ENCODE peak calls at places on chromosomes 2 and 18, in nine cellular contexts. One of them, this sample, is unnamed. For H3K27me3, the result is how much of the 10 kb centered on the place peaks cover.

GRCh38 chr2:20596973-20597867 is 53.7 kb downstream of the HS1BP3 start:
- DNase-seq in tibial artery: peak
- DNase-seq in neuronal stem cell: no peak
- DNase-seq in H9: no peak
- DNase-seq in CD4-positive, CD25-positive, alpha-beta regulatory T cell: no peak
- DNase-seq in dorsolateral prefrontal cortex: peak
- DNase-seq in CD8-positive, alpha-beta memory T cell: no peak
- DNase-seq in GM23248: no peak
- DNase-seq in ovary: peak
- DNase-seq in this sample: no peak

GRCh38 chr2:133819906-133820305 is 251.6 kb upstream of the NCKAP5 start:
- DNase-seq in neuronal stem cell: no peak
- DNase-seq in CD8-positive, alpha-beta memory T cell: no peak
- DNase-seq in H9: no peak
- DNase-seq in ovary: no peak
- DNase-seq in CD4-positive, CD25-positive, alpha-beta regulatory T cell: no peak
- DNase-seq in tibial artery: no peak
- DNase-seq in GM23248: no peak
- DNase-seq in dorsolateral prefrontal cortex: no peak
- DNase-seq in this sample: no peak

GRCh38 chr2:144249035-144249637 is 270.8 kb downstream of the ZEB2 start:
- DNase-seq in ovary: no peak
- DNase-seq in tibial artery: no peak
- DNase-seq in dorsolateral prefrontal cortex: no peak
- DNase-seq in CD8-positive, alpha-beta memory T cell: no peak
- DNase-seq in H9: no peak
- DNase-seq in CD4-positive, CD25-positive, alpha-beta regulatory T cell: no peak
- DNase-seq in GM23248: peak
- DNase-seq in neuronal stem cell: no peak
- DNase-seq in this sample: no peak

GRCh38 chr2:115739574-115739973 is 1297.1 kb downstream of the DPP10 start:
- DNase-seq in CD8-positive, alpha-beta memory T cell: no peak
- DNase-seq in dorsolateral prefrontal cortex: no peak
- DNase-seq in H9: peak
- DNase-seq in GM23248: no peak
- DNase-seq in neuronal stem cell: peak
- DNase-seq in CD4-positive, CD25-positive, alpha-beta regulatory T cell: no peak
- DNase-seq in tibial artery: no peak
- DNase-seq in ovary: no peak
- DNase-seq in this sample: no peak

GRCh38 chr2:222897898-222898297 is 37.1 kb downstream of the ACSL3 start:
- DNase-seq in tibial artery: no peak
- DNase-seq in CD4-positive, CD25-positive, alpha-beta regulatory T cell: no peak
- DNase-seq in neuronal stem cell: no peak
- DNase-seq in ovary: no peak
- DNase-seq in CD8-positive, alpha-beta memory T cell: no peak
- DNase-seq in GM23248: no peak
- DNase-seq in H9: no peak
- DNase-seq in dorsolateral prefrontal cortex: no peak
- DNase-seq in this sample: no peak

GRCh38 chr18:49024808-49025361 is 74.1 kb upstream of the SMAD7 start:
- DNase-seq in tibial artery: no peak
- DNase-seq in neuronal stem cell: no peak
- DNase-seq in CD8-positive, alpha-beta memory T cell: no peak
- DNase-seq in CD4-positive, CD25-positive, alpha-beta regulatory T cell: no peak
- DNase-seq in H9: no peak
- DNase-seq in ovary: no peak
- DNase-seq in GM23248: no peak
- DNase-seq in dorsolateral prefrontal cortex: no peak
- DNase-seq in this sample: no peak

GRCh38 chr2:60347781-60348180 is 205.7 kb downstream of the BCL11A start:
- DNase-seq in neuronal stem cell: no peak
- DNase-seq in H9: no peak
- DNase-seq in CD4-positive, CD25-positive, alpha-beta regulatory T cell: no peak
- DNase-seq in ovary: no peak
- DNase-seq in dorsolateral prefrontal cortex: no peak
- DNase-seq in CD8-positive, alpha-beta memory T cell: no peak
- DNase-seq in tibial artery: no peak
- DNase-seq in GM23248: no peak
- DNase-seq in this sample: no peak

GRCh38 chr2:23350026-23350791 is 34.8 kb upstream of the KLHL29 start:
- DNase-seq in tibial artery: no peak
- DNase-seq in GM23248: peak
- DNase-seq in CD8-positive, alpha-beta memory T cell: no peak
- DNase-seq in CD4-positive, CD25-positive, alpha-beta regulatory T cell: no peak
- DNase-seq in ovary: no peak
- DNase-seq in neuronal stem cell: no peak
- DNase-seq in dorsolateral prefrontal cortex: no peak
- DNase-seq in H9: no peak
- DNase-seq in this sample: no peak

GRCh38 chr18:23998018-23998417 is 16.5 kb upstream of the TTC39C start:
- DNase-seq in neuronal stem cell: no peak
- DNase-seq in tibial artery: no peak
- DNase-seq in ovary: no peak
- DNase-seq in dorsolateral prefrontal cortex: no peak
- DNase-seq in CD4-positive, CD25-positive, alpha-beta regulatory T cell: no peak
- DNase-seq in H9: no peak
- DNase-seq in GM23248: no peak
- DNase-seq in CD8-positive, alpha-beta memory T cell: no peak
- DNase-seq in this sample: no peak

GRCh38 chr2:10084956-10085851 is 5.0 kb upstream of the CYS1 start:
- DNase-seq in neuronal stem cell: no peak
- DNase-seq in H9: no peak
- DNase-seq in dorsolateral prefrontal cortex: no peak
- DNase-seq in ovary: no peak
- DNase-seq in tibial artery: no peak
- DNase-seq in GM23248: no peak
- DNase-seq in CD4-positive, CD25-positive, alpha-beta regulatory T cell: no peak
- DNase-seq in CD8-positive, alpha-beta memory T cell: no peak
- DNase-seq in this sample: no peak

GRCh38 chr2:10084567-10084910 is 4.3 kb upstream of the CYS1 start:
- DNase-seq in ovary: no peak
- DNase-seq in dorsolateral prefrontal cortex: no peak
- DNase-seq in tibial artery: no peak
- DNase-seq in CD8-positive, alpha-beta memory T cell: no peak
- DNase-seq in H9: no peak
- DNase-seq in CD4-positive, CD25-positive, alpha-beta regulatory T cell: no peak
- DNase-seq in GM23248: peak
- DNase-seq in neuronal stem cell: no peak
- DNase-seq in this sample: no peak

GRCh38 chr2:10086950-10087349 is 6.7 kb upstream of the CYS1 start:
- DNase-seq in CD4-positive, CD25-positive, alpha-beta regulatory T cell: no peak
- DNase-seq in tibial artery: no peak
- DNase-seq in dorsolateral prefrontal cortex: no peak
- DNase-seq in neuronal stem cell: no peak
- DNase-seq in GM23248: no peak
- DNase-seq in ovary: no peak
- DNase-seq in H9: no peak
- DNase-seq in CD8-positive, alpha-beta memory T cell: no peak
- DNase-seq in this sample: no peak

GRCh38 chr2:10085852-10086148 is 5.6 kb upstream of the CYS1 start:
- DNase-seq in CD8-positive, alpha-beta memory T cell: no peak
- DNase-seq in tibial artery: no peak
- DNase-seq in GM23248: no peak
- DNase-seq in neuronal stem cell: no peak
- DNase-seq in ovary: no peak
- DNase-seq in H9: no peak
- DNase-seq in dorsolateral prefrontal cortex: no peak
- DNase-seq in CD4-positive, CD25-positive, alpha-beta regulatory T cell: no peak
- DNase-seq in this sample: no peak

DNA sequence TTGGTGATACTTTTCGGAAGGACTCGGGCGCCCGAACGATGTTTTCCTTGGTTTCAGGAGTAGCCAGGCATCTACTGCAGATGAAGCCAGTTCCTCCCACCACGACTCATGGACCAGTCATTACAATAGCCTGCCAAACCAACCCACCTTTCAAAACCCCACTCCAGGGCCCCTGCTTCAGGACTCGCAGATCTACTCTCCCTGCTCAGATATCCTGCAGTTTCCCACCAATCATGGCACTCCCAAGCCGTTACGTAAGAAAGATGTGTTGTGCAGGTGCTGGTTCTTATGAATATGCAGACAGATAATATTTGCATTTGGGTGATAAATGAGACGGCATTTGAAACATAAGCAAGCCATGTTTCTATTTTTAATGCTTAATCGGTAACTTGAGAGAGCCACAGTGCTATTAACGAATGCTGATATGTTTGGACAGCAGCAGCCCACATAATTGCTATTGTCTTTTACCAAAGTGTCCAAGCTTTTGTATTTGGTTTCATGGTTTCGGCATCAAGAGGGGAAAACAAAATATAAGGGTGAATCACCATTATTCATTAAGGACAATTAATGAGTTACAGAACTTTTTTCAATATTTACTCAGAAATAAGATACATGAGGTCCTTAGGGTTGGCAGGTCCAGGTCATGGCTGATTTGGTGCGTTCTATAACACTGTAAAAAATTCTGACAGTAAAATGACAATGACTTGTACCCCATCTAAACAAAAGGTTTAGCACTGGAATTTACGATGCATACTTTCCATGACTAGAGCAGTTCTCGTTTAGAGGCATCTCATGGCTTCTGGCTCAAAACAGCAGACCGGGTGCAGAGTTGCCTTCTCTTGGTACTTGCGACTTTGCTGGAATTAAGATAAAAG is 3.7 kb upstream of the CYS1 start:
- DNase-seq in ovary: no peak
- DNase-seq in CD8-positive, alpha-beta memory T cell: no peak
- DNase-seq in CD4-positive, CD25-positive, alpha-beta regulatory T cell: no peak
- DNase-seq in dorsolateral prefrontal cortex: no peak
- DNase-seq in GM23248: peak
- DNase-seq in neuronal stem cell: no peak
- DNase-seq in H9: no peak
- DNase-seq in tibial artery: no peak
- DNase-seq in this sample: no peak
- H3K27me3 ChIP-seq in ovary: under half
- H3K27me3 ChIP-seq in CD8-positive, alpha-beta memory T cell: half or more
- H3K27me3 ChIP-seq in CD4-positive, CD25-positive, alpha-beta regulatory T cell: under half
- H3K27me3 ChIP-seq in dorsolateral prefrontal cortex: under half
- H3K27me3 ChIP-seq in GM23248: half or more
- H3K27me3 ChIP-seq in neuronal stem cell: under half
- H3K27me3 ChIP-seq in H9: under half
- H3K27me3 ChIP-seq in tibial artery: under half
- H3K27me3 ChIP-seq in this sample: under half

GRCh38 chr2:44942304-44943030 is 965 bp downstream of the SIX3 start:
- DNase-seq in GM23248: peak
- DNase-seq in H9: peak
- DNase-seq in CD8-positive, alpha-beta memory T cell: no peak
- DNase-seq in CD4-positive, CD25-positive, alpha-beta regulatory T cell: peak
- DNase-seq in ovary: no peak
- DNase-seq in tibial artery: no peak
- DNase-seq in dorsolateral prefrontal cortex: no peak
- DNase-seq in neuronal stem cell: no peak
- DNase-seq in this sample: no peak
- H3K27me3 ChIP-seq in GM23248: half or more
- H3K27me3 ChIP-seq in H9: half or more
- H3K27me3 ChIP-seq in CD8-positive, alpha-beta memory T cell: under half
- H3K27me3 ChIP-seq in CD4-positive, CD25-positive, alpha-beta regulatory T cell: under half
- H3K27me3 ChIP-seq in ovary: under half
- H3K27me3 ChIP-seq in tibial artery: half or more
- H3K27me3 ChIP-seq in dorsolateral prefrontal cortex: half or more
- H3K27me3 ChIP-seq in neuronal stem cell: under half
- H3K27me3 ChIP-seq in this sample: under half

GRCh38 chr2:88078624-88079169 is 11.1 kb downstream of the SMYD1 start:
- DNase-seq in dorsolateral prefrontal cortex: no peak
- DNase-seq in H9: no peak
- DNase-seq in tibial artery: no peak
- DNase-seq in neuronal stem cell: no peak
- DNase-seq in GM23248: no peak
- DNase-seq in ovary: no peak
- DNase-seq in CD4-positive, CD25-positive, alpha-beta regulatory T cell: no peak
- DNase-seq in CD8-positive, alpha-beta memory T cell: no peak
- DNase-seq in this sample: no peak
- H3K27me3 ChIP-seq in dorsolateral prefrontal cortex: under half
- H3K27me3 ChIP-seq in H9: under half
- H3K27me3 ChIP-seq in tibial artery: under half
- H3K27me3 ChIP-seq in neuronal stem cell: under half
- H3K27me3 ChIP-seq in GM23248: under half
- H3K27me3 ChIP-seq in ovary: under half
- H3K27me3 ChIP-seq in CD4-positive, CD25-positive, alpha-beta regulatory T cell: under half
- H3K27me3 ChIP-seq in CD8-positive, alpha-beta memory T cell: under half
- H3K27me3 ChIP-seq in this sample: under half

GRCh38 chr2:130839011-130839780 is 2.5 kb downstream of the ARHGEF4 start:
- DNase-seq in H9: no peak
- DNase-seq in ovary: peak
- DNase-seq in CD8-positive, alpha-beta memory T cell: no peak
- DNase-seq in dorsolateral prefrontal cortex: no peak
- DNase-seq in neuronal stem cell: no peak
- DNase-seq in GM23248: no peak
- DNase-seq in CD4-positive, CD25-positive, alpha-beta regulatory T cell: no peak
- DNase-seq in tibial artery: no peak
- DNase-seq in this sample: no peak

GRCh38 chr2:130837175-130837810 is 579 bp downstream of the ARHGEF4 start:
- DNase-seq in dorsolateral prefrontal cortex: no peak
- DNase-seq in tibial artery: no peak
- DNase-seq in CD4-positive, CD25-positive, alpha-beta regulatory T cell: no peak
- DNase-seq in ovary: no peak
- DNase-seq in H9: no peak
- DNase-seq in neuronal stem cell: no peak
- DNase-seq in GM23248: no peak
- DNase-seq in CD8-positive, alpha-beta memory T cell: no peak
- DNase-seq in this sample: no peak

GRCh38 chr2:130835766-130836015 is 1.0 kb upstream of the ARHGEF4 start:
- DNase-seq in CD8-positive, alpha-beta memory T cell: no peak
- DNase-seq in GM23248: no peak
- DNase-seq in CD4-positive, CD25-positive, alpha-beta regulatory T cell: no peak
- DNase-seq in H9: no peak
- DNase-seq in tibial artery: no peak
- DNase-seq in ovary: no peak
- DNase-seq in neuronal stem cell: no peak
- DNase-seq in dorsolateral prefrontal cortex: no peak
- DNase-seq in this sample: no peak

GRCh38 chr2:130836501-130837174 is at the start of gene ARHGEF4:
- DNase-seq in CD4-positive, CD25-positive, alpha-beta regulatory T cell: peak
- DNase-seq in dorsolateral prefrontal cortex: no peak
- DNase-seq in CD8-positive, alpha-beta memory T cell: no peak
- DNase-seq in H9: peak
- DNase-seq in tibial artery: no peak
- DNase-seq in neuronal stem cell: peak
- DNase-seq in ovary: no peak
- DNase-seq in GM23248: peak
- DNase-seq in this sample: no peak

DNA sequence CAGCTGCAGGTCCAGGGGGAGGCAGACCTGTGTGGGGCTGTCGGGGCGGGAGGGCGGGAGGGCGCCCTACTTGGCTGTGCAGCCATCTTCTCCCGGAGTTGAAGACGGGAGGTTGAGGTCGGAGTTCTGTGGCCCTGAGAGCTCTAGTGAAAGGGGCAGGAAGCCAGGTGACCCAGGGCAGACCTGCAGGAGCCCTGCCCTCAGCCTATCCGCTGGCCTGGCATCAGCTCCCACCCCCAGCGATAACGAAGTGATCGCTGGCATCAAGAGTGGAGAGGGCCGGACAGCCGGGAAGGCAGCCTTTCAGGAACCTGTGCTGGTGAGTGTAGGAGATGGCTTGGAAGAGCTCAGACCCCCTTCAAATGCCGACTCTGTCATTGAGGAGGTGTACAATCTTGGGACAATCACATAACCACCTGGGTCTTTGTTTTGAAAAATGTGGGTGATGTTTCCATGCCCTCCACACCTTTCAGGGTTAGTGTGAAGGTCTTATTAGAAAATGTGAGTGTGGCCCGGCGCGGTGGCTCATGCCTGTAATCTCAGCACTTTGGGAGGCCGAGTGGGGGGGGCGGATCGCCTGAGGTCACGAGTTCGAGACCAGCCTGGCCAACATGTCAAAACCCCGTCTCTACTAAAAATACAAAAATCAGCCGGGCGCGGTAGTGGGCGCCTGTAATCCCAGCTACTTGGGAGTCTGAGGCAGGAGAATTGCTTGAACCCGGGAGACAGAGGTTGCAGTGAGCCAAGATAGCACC is 1.3 kb downstream of the ARHGEF4 start:
- DNase-seq in neuronal stem cell: no peak
- DNase-seq in CD4-positive, CD25-positive, alpha-beta regulatory T cell: no peak
- DNase-seq in CD8-positive, alpha-beta memory T cell: no peak
- DNase-seq in ovary: no peak
- DNase-seq in GM23248: no peak
- DNase-seq in H9: no peak
- DNase-seq in tibial artery: no peak
- DNase-seq in dorsolateral prefrontal cortex: no peak
- DNase-seq in this sample: no peak
- H3K27me3 ChIP-seq in neuronal stem cell: under half
- H3K27me3 ChIP-seq in CD4-positive, CD25-positive, alpha-beta regulatory T cell: under half
- H3K27me3 ChIP-seq in CD8-positive, alpha-beta memory T cell: under half
- H3K27me3 ChIP-seq in ovary: under half
- H3K27me3 ChIP-seq in GM23248: under half
- H3K27me3 ChIP-seq in H9: under half
- H3K27me3 ChIP-seq in tibial artery: half or more
- H3K27me3 ChIP-seq in dorsolateral prefrontal cortex: under half
- H3K27me3 ChIP-seq in this sample: under half

This sample was measured in thoracic aorta.